ENCODE peak calls at places on chromosomes 4 and X, in seven cellular contexts. One of them, this sample, is unnamed.

GRCh38 chr4:76011700-76012387 is 4.5 kb upstream of the CXCL9 start:
- DNase-seq in mesenchymal stem cell: peak
- DNase-seq in neuronal stem cell: no peak
- DNase-seq in IMR-90: peak
- DNase-seq in H1: peak
- DNase-seq in mesendoderm: no peak
- DNase-seq in trophoblast cell: no peak
- DNase-seq in this sample: peak

GRCh38 chr4:184453402-184454160 is 20.8 kb downstream of the IRF2 start:
- DNase-seq in mesenchymal stem cell: peak
- DNase-seq in neuronal stem cell: no peak
- DNase-seq in IMR-90: peak
- DNase-seq in H1: no peak
- DNase-seq in mesendoderm: peak
- DNase-seq in trophoblast cell: peak
- DNase-seq in this sample: no peak

GRCh38 chr4:153518001-153518400 is 51.8 kb downstream of the TMEM131L start:
- DNase-seq in mesenchymal stem cell: no peak
- DNase-seq in neuronal stem cell: no peak
- DNase-seq in IMR-90: peak
- DNase-seq in H1: no peak
- DNase-seq in mesendoderm: no peak
- DNase-seq in trophoblast cell: no peak
- DNase-seq in this sample: no peak

GRCh38 chrX:78769933-78770332 is 22.4 kb downstream of the LPAR4 start:
- DNase-seq in mesenchymal stem cell: no peak
- DNase-seq in neuronal stem cell: no peak
- DNase-seq in IMR-90: no peak
- DNase-seq in H1: no peak
- DNase-seq in mesendoderm: no peak
- DNase-seq in trophoblast cell: no peak
- DNase-seq in this sample: no peak

GRCh38 chr4:88158360-88159136 is at the start of gene ABCG2:
- DNase-seq in mesenchymal stem cell: peak
- DNase-seq in neuronal stem cell: peak
- DNase-seq in IMR-90: peak
- DNase-seq in H1: peak
- DNase-seq in mesendoderm: peak
- DNase-seq in trophoblast cell: peak
- DNase-seq in this sample: peak

GRCh38 chrX:74535633-74536141 is 78.7 kb downstream of the RLIM start:
- DNase-seq in mesenchymal stem cell: peak
- DNase-seq in neuronal stem cell: no peak
- DNase-seq in IMR-90: peak
- DNase-seq in H1: peak
- DNase-seq in mesendoderm: peak
- DNase-seq in trophoblast cell: peak
- DNase-seq in this sample: peak

GRCh38 chr4:88599714-88600113 is 7.4 kb downstream of the HERC3 start:
- DNase-seq in mesenchymal stem cell: no peak
- DNase-seq in neuronal stem cell: no peak
- DNase-seq in IMR-90: no peak
- DNase-seq in H1: no peak
- DNase-seq in mesendoderm: no peak
- DNase-seq in trophoblast cell: no peak
- DNase-seq in this sample: no peak

GRCh38 chr4:103478729-103479128 is 241.1 kb downstream of the TACR3 start:
- DNase-seq in mesenchymal stem cell: no peak
- DNase-seq in neuronal stem cell: no peak
- DNase-seq in IMR-90: no peak
- DNase-seq in H1: no peak
- DNase-seq in mesendoderm: peak
- DNase-seq in trophoblast cell: no peak
- DNase-seq in this sample: no peak

GRCh38 chr4:147707892-147708672 is 23.8 kb upstream of the ARHGAP10 start:
- DNase-seq in mesenchymal stem cell: peak
- DNase-seq in neuronal stem cell: no peak
- DNase-seq in IMR-90: peak
- DNase-seq in H1: peak
- DNase-seq in mesendoderm: peak
- DNase-seq in trophoblast cell: peak
- DNase-seq in this sample: no peak

GRCh38 chrX:150889131-150889530 is 9.3 kb downstream of the CD99L2 start:
- DNase-seq in mesenchymal stem cell: no peak
- DNase-seq in neuronal stem cell: no peak
- DNase-seq in IMR-90: no peak
- DNase-seq in H1: no peak
- DNase-seq in mesendoderm: no peak
- DNase-seq in trophoblast cell: no peak
- DNase-seq in this sample: no peak

GRCh38 chr4:8379771-8380170 is 60.8 kb downstream of the ACOX3 start:
- DNase-seq in mesenchymal stem cell: no peak
- DNase-seq in neuronal stem cell: no peak
- DNase-seq in IMR-90: no peak
- DNase-seq in H1: no peak
- DNase-seq in mesendoderm: no peak
- DNase-seq in trophoblast cell: no peak
- DNase-seq in this sample: no peak

GRCh38 chr4:182185491-182185890 is 57.7 kb upstream of the TENM3 start:
- DNase-seq in mesenchymal stem cell: no peak
- DNase-seq in neuronal stem cell: no peak
- DNase-seq in IMR-90: peak
- DNase-seq in H1: no peak
- DNase-seq in mesendoderm: no peak
- DNase-seq in trophoblast cell: no peak
- DNase-seq in this sample: no peak

DNA sequence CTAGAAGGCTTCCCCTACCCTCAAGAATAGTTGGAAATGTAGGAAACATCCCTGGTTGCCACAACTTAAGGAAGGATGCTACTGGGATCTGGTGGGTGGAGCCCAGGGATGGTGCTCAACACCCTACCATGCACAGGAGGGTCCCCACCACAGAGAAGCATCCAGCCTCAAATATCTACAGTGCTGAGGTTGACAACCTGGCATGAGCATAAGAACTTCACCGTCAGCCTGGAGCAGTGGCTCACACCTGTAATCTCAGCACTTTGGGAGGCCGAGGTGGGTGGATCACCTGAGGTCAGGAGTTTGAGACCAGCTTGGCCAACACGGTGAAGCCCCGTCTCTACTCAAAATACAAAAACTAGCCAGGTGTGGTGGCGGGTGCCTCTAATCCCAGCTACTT is 24.0 kb upstream of the ASMTL start:
- DNase-seq in mesenchymal stem cell: no peak
- DNase-seq in neuronal stem cell: no peak
- DNase-seq in IMR-90: no peak
- DNase-seq in H1: peak
- DNase-seq in mesendoderm: no peak
- DNase-seq in trophoblast cell: no peak
- DNase-seq in this sample: no peak
- H3K18ac ChIP-seq in mesenchymal stem cell: no peak
- H3K18ac ChIP-seq in neuronal stem cell: no peak
- H3K18ac ChIP-seq in IMR-90: no peak
- H3K18ac ChIP-seq in H1: no peak
- H3K18ac ChIP-seq in mesendoderm: no peak
- H3K18ac ChIP-seq in trophoblast cell: no peak
- H3K18ac ChIP-seq in this sample: no peak

DNA sequence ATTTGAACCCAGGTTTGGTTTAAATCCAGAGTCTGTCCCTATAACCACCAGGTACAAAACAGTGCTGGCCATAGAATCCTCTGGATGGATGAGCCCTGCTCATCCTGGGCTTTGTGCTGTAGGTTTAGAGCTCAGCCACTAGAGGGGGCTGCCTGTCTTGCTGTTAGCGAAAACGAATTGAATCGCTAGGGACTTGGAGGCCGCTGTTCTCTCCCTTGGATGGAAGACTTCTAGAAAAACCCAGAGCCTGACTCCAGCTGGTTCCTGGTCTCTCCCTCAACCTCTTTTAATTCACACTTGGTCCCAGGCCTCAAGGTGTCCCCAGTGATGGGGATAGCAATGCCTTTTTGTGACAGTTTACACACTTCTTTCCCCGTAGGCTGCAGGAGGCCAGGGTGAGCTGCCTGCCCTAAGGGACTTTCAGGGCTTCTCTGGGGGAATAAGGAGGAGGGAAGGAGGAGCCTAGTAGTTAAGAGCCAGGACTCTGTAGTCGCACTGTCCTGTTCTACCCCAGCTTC is 8.7 kb downstream of the RIPPLY1 start:
- DNase-seq in mesenchymal stem cell: peak
- DNase-seq in neuronal stem cell: peak
- DNase-seq in IMR-90: peak
- DNase-seq in H1: peak
- DNase-seq in mesendoderm: peak
- DNase-seq in trophoblast cell: peak
- DNase-seq in this sample: peak
- H3K4ac ChIP-seq in mesenchymal stem cell: no peak
- H3K4ac ChIP-seq in neuronal stem cell: no peak
- H3K4ac ChIP-seq in IMR-90: no peak
- H3K4ac ChIP-seq in H1: no peak
- H3K4ac ChIP-seq in mesendoderm: no peak
- H3K4ac ChIP-seq in trophoblast cell: no peak
- H3K4ac ChIP-seq in this sample: no peak

DNA sequence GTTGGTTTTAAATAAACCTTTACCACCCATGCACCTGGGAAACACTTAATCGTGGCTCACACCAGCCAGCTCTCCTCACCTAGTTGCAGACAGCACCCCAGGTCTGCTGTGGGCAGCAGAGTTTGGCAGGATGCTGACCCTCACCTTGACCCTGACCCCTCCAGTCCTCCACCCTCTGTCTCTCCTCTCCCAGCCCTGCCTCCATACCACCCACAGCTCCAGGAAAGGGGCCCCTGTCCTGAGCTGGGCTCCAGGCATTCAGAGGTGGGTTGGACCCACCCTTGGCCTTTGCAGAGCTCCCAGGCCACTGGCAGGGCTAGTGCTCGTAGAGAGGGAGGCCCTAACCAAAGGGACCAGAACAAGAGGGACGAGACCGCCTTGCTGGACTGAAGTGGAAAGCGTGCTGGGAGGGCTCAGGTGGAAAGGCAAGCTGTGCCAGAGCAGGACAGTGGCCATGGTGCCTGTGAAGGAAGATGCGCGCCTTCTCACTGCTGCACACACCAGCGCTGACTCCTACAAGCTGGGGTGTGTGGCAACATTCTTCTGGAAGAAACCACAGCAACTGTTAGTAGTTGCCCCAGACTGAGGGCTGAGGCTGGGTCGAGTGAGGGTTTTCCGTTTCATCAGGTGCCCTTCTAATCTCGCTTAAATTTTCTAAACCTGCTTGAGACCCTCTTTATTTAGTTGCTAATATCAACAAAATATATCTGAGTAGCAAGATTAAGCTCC is 10.7 kb upstream of the S100P start:
- DNase-seq in mesenchymal stem cell: no peak
- DNase-seq in neuronal stem cell: no peak
- DNase-seq in IMR-90: no peak
- DNase-seq in H1: no peak
- DNase-seq in mesendoderm: no peak
- DNase-seq in trophoblast cell: no peak
- DNase-seq in this sample: no peak
- H4K8ac ChIP-seq in mesenchymal stem cell: peak
- H4K8ac ChIP-seq in neuronal stem cell: peak
- H4K8ac ChIP-seq in IMR-90: no peak
- H4K8ac ChIP-seq in H1: peak
- H4K8ac ChIP-seq in mesendoderm: no peak
- H4K8ac ChIP-seq in trophoblast cell: peak
- H4K8ac ChIP-seq in this sample: no peak

GRCh38 chr4:14771504-14772175 is 230.6 kb upstream of the CPEB2 start:
- DNase-seq in mesenchymal stem cell: no peak
- DNase-seq in neuronal stem cell: no peak
- DNase-seq in IMR-90: no peak
- DNase-seq in H1: no peak
- DNase-seq in mesendoderm: no peak
- DNase-seq in trophoblast cell: no peak
- DNase-seq in this sample: no peak

GRCh38 chr4:14771091-14771490 is 231.2 kb upstream of the CPEB2 start:
- DNase-seq in mesenchymal stem cell: peak
- DNase-seq in neuronal stem cell: no peak
- DNase-seq in IMR-90: no peak
- DNase-seq in H1: no peak
- DNase-seq in mesendoderm: no peak
- DNase-seq in trophoblast cell: no peak
- DNase-seq in this sample: no peak

GRCh38 chr4:14768449-14768848 is 233.8 kb upstream of the CPEB2 start:
- DNase-seq in mesenchymal stem cell: no peak
- DNase-seq in neuronal stem cell: no peak
- DNase-seq in IMR-90: no peak
- DNase-seq in H1: no peak
- DNase-seq in mesendoderm: no peak
- DNase-seq in trophoblast cell: no peak
- DNase-seq in this sample: no peak

GRCh38 chr4:14770025-14770424 is 232.3 kb upstream of the CPEB2 start:
- DNase-seq in mesenchymal stem cell: no peak
- DNase-seq in neuronal stem cell: no peak
- DNase-seq in IMR-90: no peak
- DNase-seq in H1: no peak
- DNase-seq in mesendoderm: no peak
- DNase-seq in trophoblast cell: no peak
- DNase-seq in this sample: no peak

DNA sequence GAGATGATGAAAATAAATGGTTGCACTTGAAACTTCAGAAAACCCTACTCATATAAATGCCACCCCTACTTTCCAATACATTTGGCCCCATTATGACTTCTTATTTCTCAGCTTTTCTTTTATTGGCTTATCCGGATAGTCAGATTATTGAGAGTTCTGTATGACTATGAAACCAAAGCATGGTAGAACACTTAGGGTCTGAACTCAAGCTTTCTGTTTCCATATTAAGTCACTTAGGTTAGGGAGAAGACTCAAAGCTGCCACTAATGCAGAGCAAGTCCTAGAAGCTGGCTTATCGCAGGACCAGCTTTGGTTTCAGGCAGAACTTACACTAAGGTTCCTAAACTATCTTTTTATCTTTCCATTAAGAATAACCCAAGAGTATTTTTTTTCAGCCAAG is 229.9 kb upstream of the CPEB2 start:
- DNase-seq in mesenchymal stem cell: no peak
- DNase-seq in neuronal stem cell: no peak
- DNase-seq in IMR-90: no peak
- DNase-seq in H1: no peak
- DNase-seq in mesendoderm: no peak
- DNase-seq in trophoblast cell: no peak
- DNase-seq in this sample: no peak
- H3K18ac ChIP-seq in mesenchymal stem cell: no peak
- H3K18ac ChIP-seq in neuronal stem cell: no peak
- H3K18ac ChIP-seq in IMR-90: no peak
- H3K18ac ChIP-seq in H1: no peak
- H3K18ac ChIP-seq in mesendoderm: no peak
- H3K18ac ChIP-seq in trophoblast cell: no peak
- H3K18ac ChIP-seq in this sample: no peak